ENCODE peak calls at places on chromosomes 16 and 17, in five cellular contexts. F is IMR-90, Y is A549, K is HepG2, U is K562. W is an unnamed sample.

GRCh38 chr16:89060207-89060794 is 33.4 kb upstream of the ACSF3 start:
- DNase-seq in F (no peak), Y (no peak), K (no peak), U (no peak), W (no peak)

GRCh38 chr17:65984299-65984698 is 207.6 kb downstream of the CEP112 start:
- DNase-seq in F (peak), Y (no peak), K (no peak), U (no peak), W (no peak)

GRCh38 chr17:6024576-6024975 is 45.6 kb upstream of the WSCD1 start:
- DNase-seq in F (no peak), Y (no peak), K (no peak), U (no peak), W (no peak)

GRCh38 chr17:9350083-9350482 is 225.5 kb downstream of the STX8 start:
- DNase-seq in F (peak), Y (no peak), K (peak), U (no peak), W (no peak)

GRCh38 chr16:23317266-23317661 is 15.2 kb downstream of the SCNN1B start:
- DNase-seq in F (no peak), Y (no peak), K (no peak), U (no peak), W (no peak)

GRCh38 chr17:28711723-28712036 is at the start of gene PROCA1:
- DNase-seq in F (no peak), Y (no peak), K (no peak), U (peak), W (peak)

GRCh38 chr16:88297178-88297720 is 85.5 kb upstream of the ZNF469 start:
- DNase-seq in F (no peak), Y (no peak), K (no peak), U (no peak), W (no peak)

GRCh38 chr17:28282596-28282995 is 36.4 kb upstream of the TMEM97 start:
- DNase-seq in F (peak), Y (no peak), K (no peak), U (no peak), W (no peak)

GRCh38 chr17:258045-258734 is 76.7 kb upstream of the DOC2B start:
- DNase-seq in F (no peak), Y (no peak), K (no peak), U (no peak), W (no peak)

GRCh38 chr17:63446981-63447687 is 1.0 kb upstream of the CYB561 start:
- DNase-seq in F (no peak), Y (no peak), K (no peak), U (no peak), W (no peak)

GRCh38 chr16:87611456-87611855 is 9.1 kb downstream of the JPH3 start:
- DNase-seq in F (no peak), Y (no peak), K (no peak), U (no peak), W (no peak)

GRCh38 chr17:46727572-46728348 is 90.7 kb downstream of the WNT3 start:
- DNase-seq in F (peak), Y (no peak), K (no peak), U (no peak), W (no peak)

GRCh38 chr17:5775098-5775497 is 190.8 kb upstream of the NLRP1 start:
- DNase-seq in F (no peak), Y (no peak), K (no peak), U (no peak), W (no peak)

GRCh38 chr17:57537524-57538410 is 207.3 kb downstream of the CCDC182 start:
- DNase-seq in F (no peak), Y (no peak), K (peak), U (no peak), W (no peak)

GRCh38 chr16:24755201-24755874 is 25.9 kb downstream of the TNRC6A start:
- DNase-seq in F (no peak), Y (no peak), K (no peak), U (no peak), W (no peak)

GRCh38 chr17:80791758-80792284 is 199.8 kb upstream of the CHMP6 start:
- DNase-seq in F (peak), Y (peak), K (peak), U (peak), W (no peak)

GRCh38 chr17:56943505-56944125 is 17.2 kb downstream of the COIL start:
- DNase-seq in F (no peak), Y (no peak), K (no peak), U (no peak), W (no peak)

GRCh38 chr17:62808576-62808970 is 459 bp upstream of the MARCHF10 start:
- DNase-seq in F (no peak), Y (no peak), K (no peak), U (no peak), W (no peak)

GRCh38 chr17:50517504-50518264 is 9.4 kb downstream of the MYCBPAP start:
- DNase-seq in F (no peak), Y (no peak), K (peak), U (peak), W (no peak)

GRCh38 chr17:78995761-78996451 is 13.7 kb downstream of the CANT1 start:
- DNase-seq in F (no peak), Y (no peak), K (no peak), U (no peak), W (no peak)

GRCh38 chr16:11585460-11586374 is 1.0 kb downstream of the LITAF start:
- DNase-seq in F (peak), Y (no peak), K (peak), U (no peak), W (no peak)

GRCh38 chr17:1607971-1608320 is 20.7 kb downstream of the SLC43A2 start:
- DNase-seq in F (no peak), Y (no peak), K (no peak), U (no peak), W (no peak)

GRCh38 chr16:85029413-85029794 is 1.8 kb downstream of the KIAA0513 start:
- DNase-seq in F (peak), Y (no peak), K (no peak), U (peak), W (no peak)

GRCh38 chr17:10729334-10730193 is at the start of gene TMEM220:
- DNase-seq in F (peak), Y (peak), K (peak), U (no peak), W (peak)

GRCh38 chr17:16459850-16460550 is 32.0 kb downstream of the LRRC75A start:
- DNase-seq in F (no peak), Y (no peak), K (no peak), U (no peak), W (no peak)

GRCh38 chr17:82356845-82357355 is 2.1 kb upstream of the TEX19 start:
- DNase-seq in F (no peak), Y (no peak), K (no peak), U (no peak), W (no peak)

GRCh38 chr16:12573730-12574383 is 229.8 kb downstream of the CPPED1 start:
- DNase-seq in F (no peak), Y (peak), K (peak), U (peak), W (peak)

GRCh38 chr17:65523853-65524664 is 37.4 kb downstream of the AXIN2 start:
- DNase-seq in F (no peak), Y (no peak), K (peak), U (no peak), W (no peak)

GRCh38 chr17:29180788-29181160 is 576 bp upstream of the MYO18A start:
- DNase-seq in F (no peak), Y (no peak), K (no peak), U (no peak), W (no peak)

GRCh38 chr16:46817961-46818360 is 13.0 kb downstream of the C16orf87 start:
- DNase-seq in F (peak), Y (no peak), K (no peak), U (no peak), W (no peak)

GRCh38 chr16:86050591-86051375 is 151.8 kb downstream of the IRF8 start:
- DNase-seq in F (no peak), Y (no peak), K (no peak), U (no peak), W (no peak)

GRCh38 chr17:15942207-15942833 is 2.6 kb upstream of the ADORA2B start:
- DNase-seq in F (no peak), Y (no peak), K (no peak), U (no peak), W (no peak)

GRCh38 chr17:75557075-75557851 is 30.3 kb upstream of the MYO15B start:
- DNase-seq in F (peak), Y (peak), K (peak), U (peak), W (no peak)

GRCh38 chr17:74190154-74190553 is 13.3 kb upstream of the RPL38 start:
- DNase-seq in F (peak), Y (peak), K (peak), U (peak), W (peak)

GRCh38 chr16:57318240-57318970 is 33.9 kb upstream of the PLLP start:
- DNase-seq in F (peak), Y (no peak), K (no peak), U (peak), W (no peak)

DNA sequence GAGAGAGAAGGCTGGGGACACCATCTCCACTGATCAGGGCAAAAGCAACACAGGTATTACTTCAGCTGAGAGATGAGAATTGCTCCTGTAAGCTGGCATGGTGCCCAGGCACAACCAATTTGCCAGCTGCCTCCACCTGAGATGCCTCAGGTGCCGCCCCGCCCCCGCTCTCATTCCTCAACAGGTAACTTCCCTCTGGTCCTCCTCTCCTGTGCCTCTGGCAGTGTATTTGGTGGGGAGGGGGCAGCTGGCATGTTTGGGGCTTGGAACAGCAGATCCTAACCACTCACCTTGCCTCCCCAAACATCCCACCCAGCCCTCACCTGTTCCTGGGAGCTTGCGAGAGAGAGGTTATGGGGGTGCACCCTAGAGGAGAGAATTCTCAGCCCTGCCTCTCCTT is 2.9 kb upstream of the SRCIN1 start:
- DNase-seq in F (no peak), Y (no peak), K (no peak), U (no peak), W (no peak)
- TF ChIP-seq BHLHE40 in F (no peak), Y (no peak), K (no peak), U (no peak), W (no peak)

GRCh38 chr16:28925386-28926228 is 569 bp upstream of the RABEP2 start:
- DNase-seq in F (peak), Y (peak), K (peak), U (peak), W (peak)

GRCh38 chr16:28924399-28924761 is 658 bp downstream of the RABEP2 start:
- DNase-seq in F (no peak), Y (no peak), K (no peak), U (no peak), W (no peak)

GRCh38 chr16:28923231-28923587 is 1.8 kb downstream of the RABEP2 start:
- DNase-seq in F (no peak), Y (no peak), K (no peak), U (no peak), W (no peak)

GRCh38 chr16:28924762-28925385 is at the start of gene RABEP2:
- DNase-seq in F (peak), Y (peak), K (peak), U (peak), W (peak)

DNA sequence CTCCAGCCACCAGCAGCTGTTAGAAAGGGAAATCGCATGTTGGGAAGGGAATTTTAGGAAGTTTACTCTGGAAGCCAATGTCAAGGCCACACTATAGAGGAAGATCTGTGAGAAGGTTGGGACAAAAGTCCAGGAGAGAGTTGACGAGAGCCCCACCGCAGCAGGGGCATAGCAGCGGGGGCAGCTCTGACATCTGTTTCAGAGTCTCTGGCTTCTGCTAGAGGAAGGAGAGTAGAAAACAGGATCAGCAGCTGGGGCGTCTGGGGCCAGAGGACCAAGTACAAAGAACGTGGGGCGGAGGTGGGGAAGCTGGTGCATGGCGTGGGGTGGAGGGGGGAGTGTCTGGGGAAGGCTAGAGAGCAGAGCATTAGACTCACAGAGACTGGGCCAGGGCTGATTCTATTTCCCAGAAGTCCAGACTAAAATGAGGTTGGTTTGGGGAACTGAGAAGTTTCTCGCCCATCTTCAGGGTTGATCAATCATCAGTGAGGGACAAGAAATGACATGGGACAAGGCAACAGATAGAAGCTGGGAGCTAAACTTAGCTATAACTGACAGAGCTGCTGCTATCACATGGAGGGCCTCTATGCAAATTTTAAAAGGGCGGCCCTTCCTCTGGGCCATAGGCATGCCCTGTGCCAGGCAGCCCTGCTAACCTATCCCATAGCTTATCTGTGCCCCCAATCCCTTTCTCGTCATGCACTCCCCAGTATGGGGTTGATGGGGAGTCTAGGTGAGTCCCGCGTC is 1.2 kb downstream of the RABEP2 start:
- DNase-seq in F (no peak), Y (no peak), K (peak), U (peak), W (no peak)
- TF ChIP-seq BHLHE40 in F (no peak), Y (no peak), K (no peak), U (no peak), W (no peak)

DNA sequence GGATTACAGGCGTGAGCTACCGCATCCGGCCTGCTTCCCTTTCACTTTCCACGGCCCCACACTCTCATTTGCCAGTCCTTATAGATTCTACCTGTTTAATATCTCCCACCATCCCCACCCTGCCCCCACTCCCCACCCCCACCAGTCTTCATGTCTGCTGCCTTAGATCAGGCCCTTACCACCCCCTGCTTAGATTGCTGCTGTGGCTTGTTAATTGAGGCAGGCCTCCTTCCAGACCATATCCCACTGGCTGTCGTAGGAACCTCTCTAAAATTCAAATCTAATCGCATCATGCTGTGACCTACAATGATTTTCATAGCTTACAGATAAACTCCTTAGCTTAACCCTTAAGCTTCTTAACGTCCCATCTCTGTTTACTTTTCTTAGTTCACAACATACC is 4.9 kb downstream of the IQCK start:
- DNase-seq in F (no peak), Y (no peak), K (no peak), U (no peak), W (no peak)
- TF ChIP-seq BHLHE40 in F (no peak), Y (no peak), K (no peak), U (no peak), W (no peak)

GRCh38 chr16:66979011-66979717 is 9.2 kb upstream of the CES4A start:
- DNase-seq in F (no peak), Y (no peak), K (no peak), U (peak), W (no peak)
- TF ChIP-seq BHLHE40 in F (no peak), Y (no peak), K (no peak), U (no peak), W (no peak)

DNA sequence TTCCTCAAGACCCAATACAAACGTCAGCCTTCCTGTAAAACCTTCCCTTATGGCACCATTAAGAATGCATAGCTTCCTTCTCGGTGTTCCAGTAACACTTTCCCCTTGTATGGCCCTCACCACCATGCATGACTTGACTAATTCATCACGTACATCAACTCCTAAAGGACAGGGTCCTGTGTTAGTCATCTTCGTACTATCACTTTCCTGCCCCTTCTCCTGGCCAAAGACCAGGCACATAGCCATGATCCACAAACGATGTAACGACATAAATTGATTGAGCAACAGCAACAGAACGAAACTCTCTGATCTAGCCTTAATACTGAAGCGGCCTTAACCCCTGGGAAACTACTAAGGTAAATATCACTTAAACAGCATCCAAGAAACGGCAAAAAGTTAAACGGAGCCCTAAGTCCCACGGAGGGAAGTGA is 600 bp downstream of the PSMD12 start:
- DNase-seq in F (peak), Y (no peak), K (peak), U (no peak), W (no peak)
- TF ChIP-seq BHLHE40 in F (no peak), Y (no peak), K (no peak), U (no peak), W (no peak)